ENCODE peak calls at places on chromosomes 12 and 14, in six cellular contexts. Z is colonic mucosa, I is A549, T is PC-9, D is lower lobe of right lung, G is fibroblast of the aortic adventitia. L is an unnamed sample.

GRCh38 chr12:43029971-43030370 is 440.4 kb upstream of the PRICKLE1 start:
- DNase-seq in Z (no peak), I (no peak), T (no peak), D (no peak), G (peak), L (no peak)

GRCh38 chr12:103571286-103571685 is 15.8 kb upstream of the STAB2 start:
- DNase-seq in Z (peak), I (no peak), T (peak), D (peak), G (no peak), L (no peak)

GRCh38 chr14:67510121-67510520 is 21.6 kb upstream of the TMEM229B start:
- DNase-seq in Z (no peak), I (no peak), T (no peak), D (no peak), G (peak), L (peak)

GRCh38 chr14:67883717-67884116 is 64.1 kb downstream of the RAD51B start:
- DNase-seq in Z (no peak), I (peak), T (no peak), D (no peak), G (peak), L (peak)

GRCh38 chr12:62763319-62763718 is 171.6 kb downstream of the PPM1H start:
- DNase-seq in Z (no peak), I (no peak), T (no peak), D (no peak), G (no peak), L (no peak)

GRCh38 chr12:46494424-46494823 is 121.9 kb upstream of the SLC38A2 start:
- DNase-seq in Z (no peak), I (peak), T (no peak), D (no peak), G (peak), L (peak)

GRCh38 chr14:94621358-94622134 is 9.4 kb downstream of the SERPINA3 start:
- DNase-seq in Z (no peak), I (no peak), T (no peak), D (no peak), G (no peak), L (no peak)

GRCh38 chr12:11862794-11863193 is 207.9 kb upstream of the BCL2L14 start:
- DNase-seq in Z (no peak), I (no peak), T (no peak), D (no peak), G (peak), L (peak)

GRCh38 chr14:70139384-70139783 is 49.4 kb downstream of the SLC8A3 start:
- DNase-seq in Z (no peak), I (no peak), T (no peak), D (no peak), G (no peak), L (no peak)

GRCh38 chr12:44154128-44154527 is 318.2 kb downstream of the TMEM117 start:
- DNase-seq in Z (no peak), I (no peak), T (no peak), D (no peak), G (peak), L (peak)

GRCh38 chr14:23513005-23513412 is 38.6 kb downstream of the ZFHX2 start:
- DNase-seq in Z (no peak), I (no peak), T (no peak), D (no peak), G (no peak), L (no peak)

GRCh38 chr12:117919479-117919878 is 49.3 kb downstream of the KSR2 start:
- DNase-seq in Z (no peak), I (no peak), T (no peak), D (no peak), G (no peak), L (no peak)

GRCh38 chr14:38210587-38211257 is 3.0 kb downstream of the SSTR1 start:
- DNase-seq in Z (no peak), I (peak), T (no peak), D (no peak), G (peak), L (peak)

GRCh38 chr14:32224731-32225377 is 21.8 kb upstream of the RNU6-8 start:
- DNase-seq in Z (no peak), I (peak), T (no peak), D (peak), G (peak), L (peak)
- TF ChIP-seq CTCF in Z (no peak), I (peak), T (peak), D (peak), G (peak), L (peak)

GRCh38 chr12:124592050-124592449 is 24.6 kb upstream of the NCOR2 start:
- DNase-seq in Z (no peak), I (no peak), T (no peak), D (no peak), G (peak), L (peak)

GRCh38 chr12:124588018-124588634 is 20.7 kb upstream of the NCOR2 start:
- DNase-seq in Z (no peak), I (no peak), T (no peak), D (no peak), G (no peak), L (no peak)

GRCh38 chr12:124590447-124590846 is 23.0 kb upstream of the NCOR2 start:
- DNase-seq in Z (no peak), I (no peak), T (no peak), D (no peak), G (no peak), L (no peak)

GRCh38 chr12:124586756-124587155 is 19.3 kb upstream of the NCOR2 start:
- DNase-seq in Z (peak), I (no peak), T (no peak), D (peak), G (no peak), L (no peak)

GRCh38 chr12:124588689-124589318 is 21.4 kb upstream of the NCOR2 start:
- DNase-seq in Z (no peak), I (no peak), T (no peak), D (no peak), G (peak), L (peak)
- H3K4me3 ChIP-seq in Z (no peak), I (no peak), T (no peak), D (no peak), G (no peak), L (no peak)

DNA sequence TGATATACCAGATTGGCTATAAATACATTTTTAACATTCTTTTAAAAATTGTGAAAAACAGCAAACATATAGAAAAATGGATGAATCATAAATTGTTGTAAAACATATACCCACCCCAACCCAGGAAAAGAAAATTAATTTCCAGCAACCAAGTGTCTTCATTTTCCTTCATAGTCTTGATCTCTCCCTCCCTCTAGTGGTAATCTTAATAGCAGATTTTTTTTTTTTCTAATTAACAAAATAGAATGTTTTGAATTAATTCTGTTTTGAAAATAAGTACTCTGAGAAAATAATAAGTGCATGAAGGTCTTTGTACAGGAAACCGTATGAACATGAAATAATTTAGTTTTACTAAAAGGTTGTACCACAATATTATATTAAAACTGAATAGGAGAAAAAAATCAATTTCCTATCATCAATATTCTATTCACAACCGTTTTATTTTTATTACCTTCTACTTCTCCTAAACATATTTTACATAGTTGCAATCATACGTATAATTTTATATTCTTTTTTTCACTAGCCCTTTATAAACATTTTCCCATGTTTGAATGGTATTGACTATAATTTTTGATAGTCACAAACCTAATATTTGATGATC is 7.0 kb downstream of the ETNK1 start:
- DNase-seq in Z (no peak), I (no peak), T (no peak), D (no peak), G (peak), L (peak)
- TF ChIP-seq CTCF in Z (peak), I (peak), T (peak), D (peak), G (peak), L (peak)

GRCh38 chr12:89721291-89721987 is 12.8 kb upstream of the ATP2B1 start:
- DNase-seq in Z (no peak), I (no peak), T (no peak), D (no peak), G (no peak), L (no peak)
- H3K4me3 ChIP-seq in Z (no peak), I (no peak), T (no peak), D (no peak), G (no peak), L (no peak)

GRCh38 chr14:100348779-100349708 is 25.9 kb downstream of the SLC25A47 start:
- DNase-seq in Z (no peak), I (no peak), T (no peak), D (no peak), G (no peak), L (no peak)

GRCh38 chr14:100348253-100348729 is 25.2 kb downstream of the SLC25A47 start:
- DNase-seq in Z (no peak), I (no peak), T (no peak), D (no peak), G (no peak), L (no peak)

GRCh38 chr14:100345711-100346110 is 22.6 kb downstream of the SLC25A47 start:
- DNase-seq in Z (no peak), I (no peak), T (no peak), D (no peak), G (no peak), L (no peak)

GRCh38 chr14:100346306-100347091 is 23.4 kb downstream of the SLC25A47 start:
- DNase-seq in Z (no peak), I (no peak), T (no peak), D (no peak), G (no peak), L (no peak)

GRCh38 chr14:100350283-100350926 is 27.3 kb downstream of the SLC25A47 start:
- DNase-seq in Z (no peak), I (no peak), T (no peak), D (peak), G (no peak), L (no peak)
- TF ChIP-seq CTCF in Z (no peak), I (no peak), T (no peak), D (no peak), G (no peak), L (no peak)

GRCh38 chr12:75481013-75481705 is 604 bp downstream of the GLIPR1 start:
- DNase-seq in Z (no peak), I (no peak), T (no peak), D (no peak), G (peak), L (peak)

GRCh38 chr12:75480469-75480949 is at the start of gene GLIPR1:
- DNase-seq in Z (peak), I (peak), T (peak), D (peak), G (peak), L (peak)

GRCh38 chr12:75482636-75483035 is 2.1 kb downstream of the GLIPR1 start:
- DNase-seq in Z (no peak), I (no peak), T (no peak), D (no peak), G (peak), L (peak)

GRCh38 chr12:75483411-75483810 is 2.9 kb downstream of the GLIPR1 start:
- DNase-seq in Z (no peak), I (no peak), T (no peak), D (no peak), G (peak), L (peak)

GRCh38 chr12:75481774-75482173 is 1.2 kb downstream of the GLIPR1 start:
- DNase-seq in Z (no peak), I (no peak), T (no peak), D (no peak), G (peak), L (peak)
- H3K4me3 ChIP-seq in Z (peak), I (peak), T (no peak), D (peak), G (peak), L (peak)

GRCh38 chr12:21617030-21617429 is 12.4 kb upstream of the GYS2 start:
- DNase-seq in Z (no peak), I (no peak), T (no peak), D (no peak), G (no peak), L (no peak)

GRCh38 chr12:21614510-21614909 is 9.9 kb upstream of the GYS2 start:
- DNase-seq in Z (no peak), I (no peak), T (no peak), D (no peak), G (no peak), L (no peak)

GRCh38 chr12:21615441-21615840 is 10.8 kb upstream of the GYS2 start:
- DNase-seq in Z (no peak), I (no peak), T (no peak), D (no peak), G (no peak), L (peak)

GRCh38 chr12:21618566-21618965 is 13.9 kb upstream of the GYS2 start:
- DNase-seq in Z (no peak), I (no peak), T (no peak), D (no peak), G (no peak), L (no peak)

DNA sequence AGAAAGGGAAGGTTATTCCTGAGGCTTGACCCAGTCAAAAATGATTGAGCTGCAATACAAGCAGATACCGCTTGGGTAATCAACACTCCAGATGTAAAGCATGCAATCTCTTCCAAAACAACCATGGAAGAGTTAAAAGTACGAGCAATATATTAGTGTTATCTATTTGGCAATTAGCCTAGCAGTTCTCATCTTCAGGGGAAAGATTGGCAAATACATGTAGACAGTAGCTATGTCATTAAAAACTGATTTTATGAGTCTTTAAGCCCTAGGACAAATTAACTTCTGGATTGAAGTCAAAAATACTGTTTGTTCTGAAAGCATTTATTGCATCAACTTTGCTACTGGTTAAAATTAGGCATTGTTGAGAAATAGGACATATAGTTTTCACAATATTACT is 9.3 kb upstream of the GYS2 start:
- DNase-seq in Z (no peak), I (peak), T (no peak), D (no peak), G (no peak), L (peak)
- TF ChIP-seq CTCF in Z (no peak), I (no peak), T (no peak), D (no peak), G (no peak), L (peak)